ENCODE peak calls at places on chromosomes 5 and 9, in four cellular contexts. One of them, this sample, is unnamed. For H3K27me3, the result is how much of the 10 kb centered on the place peaks cover.

GRCh38 chr5:37165761-37166160 is 83.4 kb downstream of the CPLANE1 start:
- DNase-seq in heart right ventricle: no peak
- DNase-seq in cardiac muscle cell: no peak
- DNase-seq in spleen: no peak
- DNase-seq in this sample: no peak

GRCh38 chr9:126235350-126235740 is 91.3 kb upstream of the MVB12B start:
- DNase-seq in heart right ventricle: no peak
- DNase-seq in cardiac muscle cell: no peak
- DNase-seq in spleen: no peak
- DNase-seq in this sample: no peak

GRCh38 chr9:95383198-95383673 is 65.7 kb upstream of the FANCC start:
- DNase-seq in heart right ventricle: no peak
- DNase-seq in cardiac muscle cell: no peak
- DNase-seq in spleen: no peak
- DNase-seq in this sample: no peak

GRCh38 chr9:83456226-83456625 is 82.0 kb downstream of the FRMD3 start:
- DNase-seq in heart right ventricle: no peak
- DNase-seq in cardiac muscle cell: no peak
- DNase-seq in spleen: no peak
- DNase-seq in this sample: no peak

GRCh38 chr5:73280821-73281746 is 108.1 kb downstream of the TMEM174 start:
- DNase-seq in heart right ventricle: no peak
- DNase-seq in cardiac muscle cell: peak
- DNase-seq in spleen: no peak
- DNase-seq in this sample: no peak

GRCh38 chr9:136062657-136063439 is 32.2 kb downstream of the NACC2 start:
- DNase-seq in heart right ventricle: no peak
- DNase-seq in cardiac muscle cell: no peak
- DNase-seq in spleen: no peak
- DNase-seq in this sample: no peak

GRCh38 chr9:87324613-87325194 is 173.0 kb upstream of the DAPK1 start:
- DNase-seq in heart right ventricle: no peak
- DNase-seq in cardiac muscle cell: peak
- DNase-seq in spleen: no peak
- DNase-seq in this sample: no peak

GRCh38 chr9:98862936-98863335 is 55.5 kb downstream of the GALNT12 start:
- DNase-seq in heart right ventricle: no peak
- DNase-seq in cardiac muscle cell: no peak
- DNase-seq in spleen: no peak
- DNase-seq in this sample: no peak

GRCh38 chr9:128103589-128103962 is 24.0 kb downstream of the PTGES2 start:
- DNase-seq in heart right ventricle: no peak
- DNase-seq in cardiac muscle cell: no peak
- DNase-seq in spleen: peak
- DNase-seq in this sample: peak

GRCh38 chr9:122134822-122135528 is 24.6 kb downstream of the NDUFA8 start:
- DNase-seq in heart right ventricle: no peak
- DNase-seq in cardiac muscle cell: no peak
- DNase-seq in spleen: no peak
- DNase-seq in this sample: no peak

GRCh38 chr9:82645591-82645990 is 417.4 kb downstream of the RASEF start:
- DNase-seq in heart right ventricle: no peak
- DNase-seq in cardiac muscle cell: no peak
- DNase-seq in spleen: no peak
- DNase-seq in this sample: no peak

GRCh38 chr5:83044941-83045340 is 32.3 kb downstream of the TMEM167A start:
- DNase-seq in heart right ventricle: no peak
- DNase-seq in cardiac muscle cell: no peak
- DNase-seq in spleen: no peak
- DNase-seq in this sample: no peak

GRCh38 chr5:66615136-66615535 is 18.9 kb downstream of the MAST4 start:
- DNase-seq in heart right ventricle: no peak
- DNase-seq in cardiac muscle cell: no peak
- DNase-seq in spleen: no peak
- DNase-seq in this sample: no peak

GRCh38 chr9:660227-660626 is 181.3 kb upstream of the DMRT1 start:
- DNase-seq in heart right ventricle: no peak
- DNase-seq in cardiac muscle cell: no peak
- DNase-seq in spleen: no peak
- DNase-seq in this sample: no peak

GRCh38 chr9:14525840-14526239 is 167.4 kb downstream of the ZDHHC21 start:
- DNase-seq in heart right ventricle: no peak
- DNase-seq in cardiac muscle cell: no peak
- DNase-seq in spleen: no peak
- DNase-seq in this sample: no peak
- H3K27me3 ChIP-seq in heart right ventricle: under half
- H3K27me3 ChIP-seq in cardiac muscle cell: under half
- H3K27me3 ChIP-seq in spleen: under half
- H3K27me3 ChIP-seq in this sample: under half

DNA sequence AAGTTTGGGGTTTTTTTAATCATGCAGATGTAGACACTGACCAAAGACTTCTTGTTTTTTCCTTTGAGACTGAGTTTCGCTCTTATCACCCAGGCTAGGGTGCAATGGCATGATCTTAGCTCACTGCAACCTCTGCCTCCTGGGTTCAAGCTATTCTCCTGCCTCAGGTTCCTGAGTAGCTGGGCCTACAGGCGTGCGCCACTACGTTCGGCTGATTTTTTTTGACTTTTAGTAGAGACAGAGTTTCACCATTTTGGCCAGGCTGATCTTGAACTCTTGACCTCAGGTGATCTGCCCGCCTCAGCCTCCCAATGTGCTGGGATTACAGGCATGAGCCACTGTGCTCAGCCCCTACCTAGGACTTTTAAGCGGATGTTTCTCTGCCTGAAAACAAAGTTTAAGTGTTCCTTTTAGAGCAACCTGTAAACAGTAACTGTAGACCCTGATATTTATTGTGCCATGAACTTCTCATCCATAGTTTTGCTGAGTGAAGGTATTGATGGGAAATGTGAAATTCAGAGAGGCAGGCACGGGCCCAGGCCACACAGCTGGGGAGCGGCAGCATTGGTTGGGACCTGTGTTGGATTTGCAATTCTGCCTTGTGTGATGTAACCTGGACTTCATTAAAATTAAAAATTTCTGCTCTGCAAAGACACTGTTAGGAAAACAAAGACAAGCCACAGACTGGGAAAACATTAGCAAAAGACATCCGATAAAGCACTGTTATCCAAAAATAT is 11.7 kb downstream of the CEL start:
- DNase-seq in heart right ventricle: no peak
- DNase-seq in cardiac muscle cell: no peak
- DNase-seq in spleen: no peak
- DNase-seq in this sample: peak
- H3K27me3 ChIP-seq in heart right ventricle: under half
- H3K27me3 ChIP-seq in cardiac muscle cell: under half
- H3K27me3 ChIP-seq in spleen: under half
- H3K27me3 ChIP-seq in this sample: under half

GRCh38 chr5:146652547-146652946 is 136.6 kb upstream of the GPR151 start:
- DNase-seq in heart right ventricle: no peak
- DNase-seq in cardiac muscle cell: no peak
- DNase-seq in spleen: no peak
- DNase-seq in this sample: no peak
- H3K27me3 ChIP-seq in heart right ventricle: under half
- H3K27me3 ChIP-seq in cardiac muscle cell: under half
- H3K27me3 ChIP-seq in spleen: under half
- H3K27me3 ChIP-seq in this sample: under half

GRCh38 chr9:124011460-124012301 is at the start of gene LHX2:
- DNase-seq in heart right ventricle: peak
- DNase-seq in cardiac muscle cell: peak
- DNase-seq in spleen: peak
- DNase-seq in this sample: no peak
- H3K27me3 ChIP-seq in heart right ventricle: half or more
- H3K27me3 ChIP-seq in cardiac muscle cell: half or more
- H3K27me3 ChIP-seq in spleen: half or more
- H3K27me3 ChIP-seq in this sample: half or more

This sample was measured in left lung.